ENCODE peak calls at places on chromosome 10, in nine cellular contexts. J, D, E, O, V, X, S, U and H are unnamed samples.

GRCh38 chr10:48523820-48524758 is 80.8 kb downstream of the ARHGAP22 start:
- DNase-seq in S (peak), U (no peak), E (no peak), D (no peak), O (peak), X (no peak), V (no peak), J (no peak), H (no peak)

GRCh38 chr10:305034-305433 is 169.8 kb downstream of the ZMYND11 start:
- DNase-seq in S (no peak), X (no peak), D (no peak), J (no peak), E (no peak), O (no peak), V (no peak), U (no peak), H (no peak)

GRCh38 chr10:91758303-91759146 is 39.7 kb upstream of the TNKS2 start:
- DNase-seq in E (no peak), J (peak), X (peak), D (peak), O (no peak), V (peak), S (peak), U (no peak), H (no peak)

GRCh38 chr10:71075066-71075758 is 137.2 kb upstream of the UNC5B start:
- DNase-seq in J (no peak), O (no peak), V (no peak), X (no peak), D (no peak), E (no peak), U (no peak), S (no peak), H (peak)

GRCh38 chr10:79093658-79094411 is 25.1 kb downstream of the ZMIZ1 start:
- DNase-seq in E (no peak), D (no peak), S (no peak), O (peak), X (no peak), U (no peak), V (no peak), J (no peak), H (no peak)

GRCh38 chr10:69074532-69074931 is 13.4 kb upstream of the SRGN start:
- DNase-seq in U (no peak), O (no peak), X (no peak), J (no peak), E (no peak), D (no peak), S (no peak), V (no peak), H (no peak)

GRCh38 chr10:125084191-125085186 is 75.9 kb downstream of the CTBP2 start:
- DNase-seq in D (no peak), S (peak), X (no peak), U (peak), O (peak), J (no peak), V (peak), E (no peak), H (no peak)

GRCh38 chr10:25130911-25131310 is 43.9 kb upstream of the GPR158 start:
- DNase-seq in D (no peak), X (no peak), J (no peak), U (no peak), E (no peak), S (peak), O (no peak), V (no peak), H (no peak)

GRCh38 chr10:121077331-121077730 is 226.2 kb downstream of the WDR11 start:
- DNase-seq in O (no peak), S (peak), J (no peak), X (no peak), V (peak), U (no peak), E (no peak), D (no peak), H (no peak)

GRCh38 chr10:71970331-71970730 is 6.1 kb downstream of the CHST3 start:
- DNase-seq in O (peak), J (no peak), U (no peak), D (no peak), E (no peak), V (no peak), X (no peak), S (no peak), H (no peak)

GRCh38 chr10:89347706-89348457 is 20.1 kb downstream of the IFIT3 start:
- DNase-seq in J (no peak), O (no peak), U (peak), E (no peak), X (no peak), V (no peak), D (no peak), S (no peak), H (no peak)